ENCODE peak calls at places on chromosomes 2 and 18, in six cellular contexts. Y, L, U, D, V and C are unnamed samples.

GRCh38 chr18:8901019-8901418 is 195.7 kb downstream of the MTCL1 start:
- DNase-seq in Y (no peak), L (no peak), U (no peak), D (peak; percentile 17), V (no peak), C (no peak)

GRCh38 chr2:157329524-157329923 is 3.9 kb upstream of the ERMN start:
- DNase-seq in Y (no peak), L (no peak), U (no peak), D (peak; percentile 75), V (no peak), C (no peak)

GRCh38 chr18:45008694-45009372 is 328.1 kb downstream of the SETBP1 start:
- DNase-seq in Y (no peak), L (no peak), U (no peak), D (no peak), V (no peak), C (no peak)

GRCh38 chr2:75292826-75293225 is 93.5 kb upstream of the TACR1 start:
- DNase-seq in Y (peak; percentile 96), L (peak; percentile 68), U (no peak), D (peak; percentile 88), V (peak; percentile 78), C (no peak)

GRCh38 chr2:106841886-106842645 is 43.9 kb downstream of the ST6GAL2 start:
- DNase-seq in Y (no peak), L (no peak), U (no peak), D (no peak), V (no peak), C (no peak)

GRCh38 chr2:159202568-159203071 is 83.9 kb downstream of the WDSUB1 start:
- DNase-seq in Y (no peak), L (peak; percentile 97), U (peak; percentile 99), D (peak; percentile 61), V (peak; percentile 99), C (peak; percentile 99)

GRCh38 chr2:221969087-221969829 is 329.5 kb downstream of the PAX3 start:
- DNase-seq in Y (peak; percentile 52), L (peak; percentile 60), U (no peak), D (peak; percentile 63), V (peak; percentile 57), C (no peak)

GRCh38 chr2:178425255-178425827 is 25.6 kb downstream of the PRKRA start:
- DNase-seq in Y (no peak), L (no peak), U (no peak), D (no peak), V (no peak), C (no peak)

GRCh38 chr2:127453013-127453391 is 34.8 kb downstream of the PROC start:
- DNase-seq in Y (no peak), L (no peak), U (no peak), D (no peak), V (no peak), C (no peak)

GRCh38 chr2:172833898-172834297 is 98.3 kb downstream of the RAPGEF4 start:
- DNase-seq in Y (peak; percentile 48), L (peak; percentile 94), U (peak; percentile 16), D (no peak), V (peak; percentile 11), C (no peak)

GRCh38 chr18:8469793-8470192 is 139.4 kb upstream of the RAB12 start:
- DNase-seq in Y (no peak), L (peak; percentile 62), U (no peak), D (no peak), V (peak; percentile 59), C (peak; percentile 24)

GRCh38 chr2:196845371-196845770 is 36.2 kb upstream of the C2orf66 start:
- DNase-seq in Y (no peak), L (no peak), U (no peak), D (no peak), V (no peak), C (no peak)

GRCh38 chr2:226873051-226873620 is 37.3 kb downstream of the RHBDD1 start:
- DNase-seq in Y (no peak), L (no peak), U (no peak), D (peak; percentile 65), V (peak; percentile 38), C (no peak)

GRCh38 chr2:10378189-10378588 is 69.9 kb downstream of the ODC1 start:
- DNase-seq in Y (no peak), L (no peak), U (no peak), D (no peak), V (no peak), C (no peak)

GRCh38 chr2:200747668-200748618 is 63.8 kb upstream of the BZW1 start:
- DNase-seq in Y (no peak), L (peak; percentile 78), U (peak; percentile 63), D (peak; percentile 69), V (peak; percentile 94), C (peak; percentile 92)

GRCh38 chr2:88190808-88191721 is 20.9 kb downstream of the THNSL2 start:
- DNase-seq in Y (peak; percentile 29), L (peak; percentile 43), U (no peak), D (peak; percentile 52), V (peak; percentile 24), C (no peak)

GRCh38 chr2:170843656-170844055 is 27.0 kb downstream of the GAD1 start:
- DNase-seq in Y (peak; percentile 47), L (peak; percentile 31), U (peak; percentile 28), D (peak; percentile 94), V (peak; percentile 55), C (peak; percentile 7)

GRCh38 chr2:25822190-25823117 is 55.8 kb downstream of the ASXL2 start:
- DNase-seq in Y (peak; percentile 54), L (peak; percentile 10), U (no peak), D (no peak), V (peak; percentile 25), C (no peak)

GRCh38 chr18:59005266-59005665 is 134.4 kb upstream of the SEC11C start:
- DNase-seq in Y (peak; percentile 30), L (peak; percentile 91), U (peak; percentile 59), D (peak; percentile 37), V (peak; percentile 45), C (peak; percentile 49)

GRCh38 chr2:10548626-10549025 is 100.5 kb upstream of the ODC1 start:
- DNase-seq in Y (peak; percentile 52), L (peak; percentile 25), U (no peak), D (no peak), V (no peak), C (no peak)

GRCh38 chr2:25280066-25280687 is 61.5 kb downstream of the DNMT3A start:
- DNase-seq in Y (no peak), L (no peak), U (no peak), D (no peak), V (no peak), C (no peak)

GRCh38 chr2:88123164-88123974 is 4.5 kb downstream of the FABP1 start:
- DNase-seq in Y (no peak), L (no peak), U (no peak), D (no peak), V (no peak), C (no peak)

GRCh38 chr18:3281456-3282400 is 19.8 kb downstream of the MYL12B start:
- DNase-seq in Y (peak; percentile 91), L (peak; percentile 91), U (peak; percentile 60), D (peak; percentile 96), V (peak; percentile 89), C (no peak)

GRCh38 chr18:6885992-6886823 is 156.7 kb downstream of the ARHGAP28 start:
- DNase-seq in Y (peak; percentile 62), L (peak; percentile 71), U (no peak), D (peak; percentile 73), V (peak; percentile 63), C (no peak)

GRCh38 chr2:39606585-39606984 is 59.1 kb upstream of the TMEM178A start:
- DNase-seq in Y (no peak), L (no peak), U (no peak), D (no peak), V (peak; percentile 68), C (no peak)

GRCh38 chr2:86335865-86336321 is 1.5 kb downstream of the REEP1 start:
- DNase-seq in Y (no peak), L (no peak), U (no peak), D (no peak), V (no peak), C (no peak)

GRCh38 chr2:78202366-78202765 is 680.2 kb upstream of the LRRTM4 start:
- DNase-seq in Y (no peak), L (no peak), U (no peak), D (no peak), V (no peak), C (no peak)
- TF ChIP-seq CTCF in Y (no peak), L (no peak), U (no peak), D (no peak), V (no peak), C (no peak)

GRCh38 chr2:229443141-229443540 is 172.1 kb upstream of the PID1 start:
- DNase-seq in Y (peak; percentile 54), L (no peak), U (no peak), D (no peak), V (no peak), C (no peak)

GRCh38 chr2:229446316-229446715 is 175.2 kb upstream of the PID1 start:
- DNase-seq in Y (no peak), L (no peak), U (no peak), D (no peak), V (no peak), C (no peak)

GRCh38 chr2:229445013-229445412 is 173.9 kb upstream of the PID1 start:
- DNase-seq in Y (peak; percentile 87), L (peak; percentile 99), U (peak; percentile 81), D (peak; percentile 93), V (peak; percentile 98), C (peak; percentile 21)

GRCh38 chr2:229445501-229446294 is 174.6 kb upstream of the PID1 start:
- DNase-seq in Y (no peak), L (peak; percentile 77), U (peak; percentile 0), D (no peak), V (peak; percentile 86), C (no peak)

GRCh38 chr2:229443869-229444268 is 172.8 kb upstream of the PID1 start:
- DNase-seq in Y (peak; percentile 6), L (no peak), U (no peak), D (no peak), V (no peak), C (no peak)
- H3K4me3 ChIP-seq in Y (no peak overlapping the region), L (no peak overlapping the region), U (no peak overlapping the region), D (no peak overlapping the region), V (no peak overlapping the region), C (no peak overlapping the region)

DNA sequence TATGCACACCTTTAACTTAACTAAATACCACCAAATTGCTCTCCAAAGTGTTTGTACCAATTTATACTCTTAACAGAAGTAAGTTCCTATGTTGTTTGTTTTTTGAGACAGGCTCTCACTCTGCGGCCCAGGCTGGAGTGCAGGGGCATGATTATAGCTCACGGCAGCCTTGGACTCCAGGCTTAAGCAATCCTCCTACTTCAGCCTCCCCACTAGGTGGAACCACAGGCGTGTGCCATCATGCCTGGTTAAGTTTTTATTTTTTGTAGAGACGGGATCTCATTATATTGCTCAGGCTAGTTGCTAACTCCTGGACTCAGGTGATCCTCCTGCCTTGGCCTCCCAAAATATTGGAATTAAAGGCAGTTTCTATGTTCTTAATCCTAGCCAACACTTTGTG is 13.1 kb upstream of the NAB1 start:
- DNase-seq in Y (no peak), L (no peak), U (no peak), D (no peak), V (no peak), C (no peak)
- TF ChIP-seq CTCF in Y (no peak), L (peak; percentile 14), U (no peak), D (peak; percentile 42), V (peak; percentile 13), C (no peak)

GRCh38 chr18:43934322-43935050 is 657.2 kb upstream of the SYT4 start:
- DNase-seq in Y (no peak), L (no peak), U (no peak), D (no peak), V (no peak), C (no peak)
- H3K4me3 ChIP-seq in Y (no peak overlapping the region), L (no peak overlapping the region), U (no peak overlapping the region), D (no peak overlapping the region), V (no peak overlapping the region), C (no peak overlapping the region)

GRCh38 chr2:19769513-19769912 is 132.3 kb downstream of the TTC32 start:
- DNase-seq in Y (peak; percentile 14), L (no peak), U (no peak), D (peak; percentile 55), V (no peak), C (no peak)
- TF ChIP-seq CTCF in Y (peak; percentile 1), L (peak; percentile 40), U (peak; percentile 12), D (peak; percentile 64), V (peak; percentile 19), C (no peak)

GRCh38 chr2:64338910-64339500 is 115.0 kb upstream of the LGALSL start:
- DNase-seq in Y (no peak), L (no peak), U (no peak), D (peak; percentile 67), V (peak; percentile 56), C (no peak)
- H3K4me3 ChIP-seq in Y (no peak overlapping the region), L (no peak overlapping the region), U (no peak overlapping the region), D (no peak overlapping the region), V (no peak overlapping the region), C (no peak overlapping the region)